ENCODE peak calls at places on chromosomes 11 and 22, in nine cellular contexts. S is tibial nerve, N is GM20000, G is fibroblast of villous mesenchyme, W is MCF 10A, V is fibroblast of mammary gland, Z is choroid plexus epithelial cell, U is nephron progenitor cell, E is DND-41. Q is an unnamed sample.
A peak's percentile ranks its signal among the peaks of the same experiment; 100 is the strongest.

GRCh38 chr11:108947654-108948570 is 283.0 kb downstream of the DDX10 start:
- DNase-seq in S (no peak), N (no peak), G (peak; percentile 51), W (peak; percentile 68), V (peak; percentile 80), Z (peak; percentile 59), U (no peak), E (no peak), Q (no peak)

GRCh38 chr11:45073575-45074225 is 72.7 kb upstream of the PRDM11 start:
- DNase-seq in S (no peak), N (peak; percentile 15), G (no peak), W (no peak), V (no peak), Z (no peak), U (no peak), E (no peak), Q (no peak)

GRCh38 chr11:62000539-62001446 is 33.4 kb upstream of the FTH1 start:
- DNase-seq in S (no peak), N (no peak), G (no peak), W (no peak), V (no peak), Z (no peak), U (no peak), E (no peak), Q (no peak)

GRCh38 chr11:2700415-2701211 is 819 bp upstream of the KCNQ1OT1 start:
- DNase-seq in S (peak; percentile 47), N (peak; percentile 72), G (peak; percentile 38), W (peak; percentile 29), V (peak; percentile 13), Z (no peak), U (peak; percentile 77), E (peak; percentile 31), Q (peak; percentile 50)

GRCh38 chr11:128195057-128195751 is 392.2 kb downstream of the ETS1 start:
- DNase-seq in S (no peak), N (no peak), G (no peak), W (no peak), V (no peak), Z (peak; percentile 59), U (no peak), E (peak; percentile 88), Q (no peak)

GRCh38 chr11:77019976-77020591 is 14.1 kb upstream of the B3GNT6 start:
- DNase-seq in S (no peak), N (no peak), G (no peak), W (peak; percentile 71), V (peak; percentile 43), Z (peak; percentile 27), U (no peak), E (no peak), Q (no peak)

GRCh38 chr22:48871176-48871840 is 956.4 kb downstream of the BRD1 start:
- DNase-seq in S (no peak), N (no peak), G (no peak), W (no peak), V (no peak), Z (no peak), U (no peak), E (no peak), Q (no peak)

GRCh38 chr11:46849631-46850030 is 3.6 kb upstream of the CKAP5 start:
- DNase-seq in S (no peak), N (no peak), G (no peak), W (peak; percentile 24), V (no peak), Z (no peak), U (no peak), E (no peak), Q (no peak)

GRCh38 chr11:1654388-1655167 is 25.0 kb downstream of the KRTAP5-5 start:
- DNase-seq in S (no peak), N (no peak), G (peak; percentile 80), W (no peak), V (no peak), Z (peak; percentile 10), U (no peak), E (no peak), Q (no peak)

GRCh38 chr11:117857734-117858369 is 18.6 kb downstream of the FXYD6 start:
- DNase-seq in S (no peak), N (no peak), G (no peak), W (no peak), V (no peak), Z (no peak), U (no peak), E (no peak), Q (no peak)

DNA sequence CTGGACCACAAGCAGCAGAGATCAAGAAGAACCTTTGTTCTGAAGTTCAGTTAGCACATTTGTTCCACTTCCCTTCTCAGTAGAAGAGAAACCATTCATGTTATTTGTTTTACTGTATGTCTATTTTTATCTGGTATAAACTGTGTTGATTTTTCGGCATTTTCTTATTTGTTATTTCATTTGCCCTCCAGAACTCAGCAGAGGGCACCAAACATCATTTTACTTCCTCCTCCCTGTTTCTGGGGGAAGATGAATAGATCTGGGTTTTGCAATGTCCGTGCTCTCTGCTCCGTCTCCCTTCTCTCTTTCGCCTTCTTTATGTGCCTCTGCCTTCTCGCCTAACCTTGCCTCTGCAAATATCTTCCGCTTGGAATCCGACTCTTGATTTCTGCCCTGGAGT is 366.9 kb downstream of the NTM start:
- DNase-seq in S (no peak), N (no peak), G (peak; percentile 26), W (no peak), V (no peak), Z (peak; percentile 52), U (no peak), E (no peak), Q (no peak)
- TF ChIP-seq CTCF in S (no peak), N (no peak), G (no peak), W (no peak), V (peak; percentile 15), Z (peak; percentile 30), U (no peak), E (no peak), Q (no peak)

GRCh38 chr22:18071968-18072310 is 5.9 kb upstream of the PEX26 start:
- DNase-seq in S (no peak), N (no peak), G (no peak), W (no peak), V (no peak), Z (no peak), U (no peak), E (no peak), Q (no peak)
- TF ChIP-seq CTCF in S (no peak), N (no peak), G (no peak), W (no peak), V (no peak), Z (no peak), U (no peak), E (peak; percentile 3), Q (no peak)

GRCh38 chr11:68966894-68967780 is 13.6 kb downstream of the MRGPRD start:
- DNase-seq in S (no peak), N (no peak), G (no peak), W (no peak), V (no peak), Z (no peak), U (no peak), E (no peak), Q (no peak)

GRCh38 chr11:68969386-68969785 is 11.4 kb downstream of the MRGPRD start:
- DNase-seq in S (no peak), N (no peak), G (no peak), W (no peak), V (no peak), Z (no peak), U (no peak), E (no peak), Q (no peak)

GRCh38 chr11:68965901-68966868 is 14.6 kb downstream of the MRGPRD start:
- DNase-seq in S (no peak), N (no peak), G (no peak), W (no peak), V (no peak), Z (no peak), U (no peak), E (no peak), Q (no peak)

GRCh38 chr11:68970921-68971636 is 9.7 kb downstream of the MRGPRD start:
- DNase-seq in S (no peak), N (no peak), G (no peak), W (no peak), V (no peak), Z (no peak), U (no peak), E (no peak), Q (no peak)

GRCh38 chr11:68968306-68969255 is 12.2 kb downstream of the MRGPRD start:
- DNase-seq in S (no peak), N (no peak), G (no peak), W (no peak), V (no peak), Z (no peak), U (no peak), E (no peak), Q (no peak)
- TF ChIP-seq CTCF in S (no peak), N (no peak), G (peak; percentile 36), W (no peak), V (no peak), Z (no peak), U (no peak), E (no peak), Q (no peak)

GRCh38 chr22:43745783-43746356 is 66.2 kb downstream of the EFCAB6 start:
- DNase-seq in S (no peak), N (no peak), G (no peak), W (no peak), V (no peak), Z (no peak), U (no peak), E (no peak), Q (no peak)

GRCh38 chr22:43749473-43749872 is 62.6 kb downstream of the EFCAB6 start:
- DNase-seq in S (no peak), N (no peak), G (no peak), W (no peak), V (no peak), Z (no peak), U (no peak), E (no peak), Q (no peak)

GRCh38 chr22:43743929-43744643 is 68.0 kb downstream of the EFCAB6 start:
- DNase-seq in S (no peak), N (no peak), G (no peak), W (no peak), V (no peak), Z (no peak), U (no peak), E (no peak), Q (no peak)

GRCh38 chr22:43750751-43751150 is 61.4 kb downstream of the EFCAB6 start:
- DNase-seq in S (no peak), N (no peak), G (no peak), W (no peak), V (no peak), Z (no peak), U (no peak), E (no peak), Q (no peak)

GRCh38 chr22:43747877-43748276 is 64.2 kb downstream of the EFCAB6 start:
- DNase-seq in S (no peak), N (no peak), G (no peak), W (no peak), V (peak; percentile 4), Z (no peak), U (no peak), E (no peak), Q (no peak)
- TF ChIP-seq CTCF in S (no peak), N (no peak), G (no peak), W (no peak), V (no peak), Z (no peak), U (no peak), E (no peak), Q (no peak)

DNA sequence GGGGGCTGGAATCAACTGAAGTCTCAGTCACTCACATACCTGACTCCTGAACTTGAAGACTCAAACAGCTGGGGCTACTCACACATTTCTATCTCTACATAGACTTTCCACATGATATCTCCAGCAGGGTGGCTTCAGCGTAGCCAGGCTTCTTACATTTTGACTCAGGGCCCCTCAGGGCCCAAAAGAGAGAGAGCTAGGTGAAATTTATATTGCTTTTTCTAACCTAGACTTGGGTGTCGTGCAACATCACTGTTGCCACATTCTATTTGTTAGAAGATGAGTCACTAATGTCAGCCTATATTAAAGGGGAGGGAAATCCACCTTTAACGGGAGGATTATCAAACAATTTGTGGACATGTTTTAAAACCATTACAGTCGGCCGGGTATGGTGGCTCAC is 71.9 kb upstream of the RRM1 start:
- DNase-seq in S (no peak), N (no peak), G (no peak), W (peak; percentile 56), V (no peak), Z (no peak), U (no peak), E (no peak), Q (no peak)
- TF ChIP-seq CTCF in S (no peak), N (no peak), G (no peak), W (no peak), V (no peak), Z (no peak), U (no peak), E (no peak), Q (no peak)